ENCODE peak calls at places on chromosomes 12 and 14, in eight cellular contexts. One of them, this sample, is unnamed.

GRCh38 chr12:101018540-101018939 is 191.5 kb downstream of the SLC5A8 start:
- DNase-seq in GM06990: no peak
- DNase-seq in activated T-cell treated with anti-CD3 and anti-CD28 coated beads, Interleukin-2, amount 50 U/mL, for 72 hours: no peak
- DNase-seq in stimulated activated CD4-positive, alpha-beta T cell treated with anti-CD3 and anti-CD28 coated beads, Interleukin-1b, Interleukin-23, amount 100 ng/mL, for 4 hours: no peak
- DNase-seq in left ventricle myocardium inferior: no peak
- DNase-seq in fibroblast of pulmonary artery: peak; percentile 91
- DNase-seq in astrocyte of the hippocampus: peak; percentile 96
- DNase-seq in fibroblast of the aortic adventitia: peak; percentile 81
- DNase-seq in this sample: peak; percentile 95

GRCh38 chr14:51855234-51855633 is 5.2 kb upstream of the GNG2 start:
- DNase-seq in GM06990: no peak
- DNase-seq in activated T-cell treated with anti-CD3 and anti-CD28 coated beads, Interleukin-2, amount 50 U/mL, for 72 hours: no peak
- DNase-seq in stimulated activated CD4-positive, alpha-beta T cell treated with anti-CD3 and anti-CD28 coated beads, Interleukin-1b, Interleukin-23, amount 100 ng/mL, for 4 hours: no peak
- DNase-seq in left ventricle myocardium inferior: no peak
- DNase-seq in fibroblast of pulmonary artery: no peak
- DNase-seq in astrocyte of the hippocampus: peak; percentile 54
- DNase-seq in fibroblast of the aortic adventitia: no peak
- DNase-seq in this sample: no peak

GRCh38 chr12:108589028-108589839 is 8.7 kb downstream of the TMEM119 start:
- DNase-seq in GM06990: no peak
- DNase-seq in activated T-cell treated with anti-CD3 and anti-CD28 coated beads, Interleukin-2, amount 50 U/mL, for 72 hours: no peak
- DNase-seq in stimulated activated CD4-positive, alpha-beta T cell treated with anti-CD3 and anti-CD28 coated beads, Interleukin-1b, Interleukin-23, amount 100 ng/mL, for 4 hours: no peak
- DNase-seq in left ventricle myocardium inferior: no peak
- DNase-seq in fibroblast of pulmonary artery: peak; percentile 50
- DNase-seq in astrocyte of the hippocampus: peak; percentile 62
- DNase-seq in fibroblast of the aortic adventitia: peak; percentile 63
- DNase-seq in this sample: no peak

GRCh38 chr12:127742231-127742630 is 524.7 kb upstream of the TMEM132C start:
- DNase-seq in GM06990: no peak
- DNase-seq in activated T-cell treated with anti-CD3 and anti-CD28 coated beads, Interleukin-2, amount 50 U/mL, for 72 hours: no peak
- DNase-seq in stimulated activated CD4-positive, alpha-beta T cell treated with anti-CD3 and anti-CD28 coated beads, Interleukin-1b, Interleukin-23, amount 100 ng/mL, for 4 hours: no peak
- DNase-seq in left ventricle myocardium inferior: no peak
- DNase-seq in fibroblast of pulmonary artery: no peak
- DNase-seq in astrocyte of the hippocampus: peak; percentile 54
- DNase-seq in fibroblast of the aortic adventitia: no peak
- DNase-seq in this sample: peak; percentile 35

GRCh38 chr12:109910969-109911348 is 10.9 kb downstream of the TCHP start:
- DNase-seq in GM06990: peak; percentile 26
- DNase-seq in activated T-cell treated with anti-CD3 and anti-CD28 coated beads, Interleukin-2, amount 50 U/mL, for 72 hours: peak; percentile 22
- DNase-seq in stimulated activated CD4-positive, alpha-beta T cell treated with anti-CD3 and anti-CD28 coated beads, Interleukin-1b, Interleukin-23, amount 100 ng/mL, for 4 hours: no peak
- DNase-seq in left ventricle myocardium inferior: no peak
- DNase-seq in fibroblast of pulmonary artery: peak; percentile 42
- DNase-seq in astrocyte of the hippocampus: peak; percentile 25
- DNase-seq in fibroblast of the aortic adventitia: peak; percentile 15
- DNase-seq in this sample: peak; percentile 55

GRCh38 chr12:52912711-52913423 is 8.0 kb upstream of the KRT8 start:
- DNase-seq in GM06990: no peak
- DNase-seq in activated T-cell treated with anti-CD3 and anti-CD28 coated beads, Interleukin-2, amount 50 U/mL, for 72 hours: no peak
- DNase-seq in stimulated activated CD4-positive, alpha-beta T cell treated with anti-CD3 and anti-CD28 coated beads, Interleukin-1b, Interleukin-23, amount 100 ng/mL, for 4 hours: no peak
- DNase-seq in left ventricle myocardium inferior: no peak
- DNase-seq in fibroblast of pulmonary artery: no peak
- DNase-seq in astrocyte of the hippocampus: no peak
- DNase-seq in fibroblast of the aortic adventitia: no peak
- DNase-seq in this sample: no peak

GRCh38 chr12:104957388-104958008 is 592 bp downstream of the SLC41A2 start:
- DNase-seq in GM06990: no peak
- DNase-seq in activated T-cell treated with anti-CD3 and anti-CD28 coated beads, Interleukin-2, amount 50 U/mL, for 72 hours: peak; percentile 54
- DNase-seq in stimulated activated CD4-positive, alpha-beta T cell treated with anti-CD3 and anti-CD28 coated beads, Interleukin-1b, Interleukin-23, amount 100 ng/mL, for 4 hours: peak; percentile 28
- DNase-seq in left ventricle myocardium inferior: peak; percentile 18
- DNase-seq in fibroblast of pulmonary artery: no peak
- DNase-seq in astrocyte of the hippocampus: no peak
- DNase-seq in fibroblast of the aortic adventitia: no peak
- DNase-seq in this sample: peak; percentile 44

GRCh38 chr14:77062261-77062660 is 33.8 kb upstream of the IRF2BPL start:
- DNase-seq in GM06990: no peak
- DNase-seq in activated T-cell treated with anti-CD3 and anti-CD28 coated beads, Interleukin-2, amount 50 U/mL, for 72 hours: no peak
- DNase-seq in stimulated activated CD4-positive, alpha-beta T cell treated with anti-CD3 and anti-CD28 coated beads, Interleukin-1b, Interleukin-23, amount 100 ng/mL, for 4 hours: no peak
- DNase-seq in left ventricle myocardium inferior: no peak
- DNase-seq in fibroblast of pulmonary artery: no peak
- DNase-seq in astrocyte of the hippocampus: no peak
- DNase-seq in fibroblast of the aortic adventitia: no peak
- DNase-seq in this sample: no peak

GRCh38 chr12:12224240-12224940 is 42.5 kb downstream of the LRP6 start:
- DNase-seq in GM06990: peak; percentile 37
- DNase-seq in activated T-cell treated with anti-CD3 and anti-CD28 coated beads, Interleukin-2, amount 50 U/mL, for 72 hours: no peak
- DNase-seq in stimulated activated CD4-positive, alpha-beta T cell treated with anti-CD3 and anti-CD28 coated beads, Interleukin-1b, Interleukin-23, amount 100 ng/mL, for 4 hours: no peak
- DNase-seq in left ventricle myocardium inferior: no peak
- DNase-seq in fibroblast of pulmonary artery: peak; percentile 31
- DNase-seq in astrocyte of the hippocampus: peak; percentile 41
- DNase-seq in fibroblast of the aortic adventitia: peak; percentile 75
- DNase-seq in this sample: no peak

GRCh38 chr12:114974333-114974732 is 290.4 kb upstream of the TBX3 start:
- DNase-seq in GM06990: no peak
- DNase-seq in activated T-cell treated with anti-CD3 and anti-CD28 coated beads, Interleukin-2, amount 50 U/mL, for 72 hours: no peak
- DNase-seq in stimulated activated CD4-positive, alpha-beta T cell treated with anti-CD3 and anti-CD28 coated beads, Interleukin-1b, Interleukin-23, amount 100 ng/mL, for 4 hours: no peak
- DNase-seq in left ventricle myocardium inferior: no peak
- DNase-seq in fibroblast of pulmonary artery: no peak
- DNase-seq in astrocyte of the hippocampus: no peak
- DNase-seq in fibroblast of the aortic adventitia: no peak
- DNase-seq in this sample: no peak

GRCh38 chr14:80313806-80314205 is 102.5 kb upstream of the DIO2 start:
- DNase-seq in GM06990: no peak
- DNase-seq in activated T-cell treated with anti-CD3 and anti-CD28 coated beads, Interleukin-2, amount 50 U/mL, for 72 hours: no peak
- DNase-seq in stimulated activated CD4-positive, alpha-beta T cell treated with anti-CD3 and anti-CD28 coated beads, Interleukin-1b, Interleukin-23, amount 100 ng/mL, for 4 hours: no peak
- DNase-seq in left ventricle myocardium inferior: no peak
- DNase-seq in fibroblast of pulmonary artery: no peak
- DNase-seq in astrocyte of the hippocampus: no peak
- DNase-seq in fibroblast of the aortic adventitia: no peak
- DNase-seq in this sample: no peak

GRCh38 chr12:51702582-51702981 is 111.5 kb downstream of the SCN8A start:
- DNase-seq in GM06990: no peak
- DNase-seq in activated T-cell treated with anti-CD3 and anti-CD28 coated beads, Interleukin-2, amount 50 U/mL, for 72 hours: no peak
- DNase-seq in stimulated activated CD4-positive, alpha-beta T cell treated with anti-CD3 and anti-CD28 coated beads, Interleukin-1b, Interleukin-23, amount 100 ng/mL, for 4 hours: no peak
- DNase-seq in left ventricle myocardium inferior: no peak
- DNase-seq in fibroblast of pulmonary artery: no peak
- DNase-seq in astrocyte of the hippocampus: no peak
- DNase-seq in fibroblast of the aortic adventitia: no peak
- DNase-seq in this sample: no peak

GRCh38 chr14:75435473-75435872 is 7.7 kb downstream of the JDP2 start:
- DNase-seq in GM06990: no peak
- DNase-seq in activated T-cell treated with anti-CD3 and anti-CD28 coated beads, Interleukin-2, amount 50 U/mL, for 72 hours: no peak
- DNase-seq in stimulated activated CD4-positive, alpha-beta T cell treated with anti-CD3 and anti-CD28 coated beads, Interleukin-1b, Interleukin-23, amount 100 ng/mL, for 4 hours: no peak
- DNase-seq in left ventricle myocardium inferior: no peak
- DNase-seq in fibroblast of pulmonary artery: no peak
- DNase-seq in astrocyte of the hippocampus: no peak
- DNase-seq in fibroblast of the aortic adventitia: no peak
- DNase-seq in this sample: no peak

GRCh38 chr12:95582230-95583058 is 31.2 kb upstream of the USP44 start:
- DNase-seq in GM06990: no peak
- DNase-seq in activated T-cell treated with anti-CD3 and anti-CD28 coated beads, Interleukin-2, amount 50 U/mL, for 72 hours: no peak
- DNase-seq in stimulated activated CD4-positive, alpha-beta T cell treated with anti-CD3 and anti-CD28 coated beads, Interleukin-1b, Interleukin-23, amount 100 ng/mL, for 4 hours: no peak
- DNase-seq in left ventricle myocardium inferior: no peak
- DNase-seq in fibroblast of pulmonary artery: peak; percentile 60
- DNase-seq in astrocyte of the hippocampus: peak; percentile 67
- DNase-seq in fibroblast of the aortic adventitia: peak; percentile 80
- DNase-seq in this sample: peak; percentile 47

GRCh38 chr14:46344327-46344937 is 307.1 kb downstream of the RPL10L start:
- DNase-seq in GM06990: no peak
- DNase-seq in activated T-cell treated with anti-CD3 and anti-CD28 coated beads, Interleukin-2, amount 50 U/mL, for 72 hours: no peak
- DNase-seq in stimulated activated CD4-positive, alpha-beta T cell treated with anti-CD3 and anti-CD28 coated beads, Interleukin-1b, Interleukin-23, amount 100 ng/mL, for 4 hours: no peak
- DNase-seq in left ventricle myocardium inferior: no peak
- DNase-seq in fibroblast of pulmonary artery: peak; percentile 2
- DNase-seq in astrocyte of the hippocampus: peak; percentile 44
- DNase-seq in fibroblast of the aortic adventitia: no peak
- DNase-seq in this sample: no peak

GRCh38 chr14:104220225-104221070 is 82.1 kb downstream of the KIF26A start:
- DNase-seq in GM06990: no peak
- DNase-seq in activated T-cell treated with anti-CD3 and anti-CD28 coated beads, Interleukin-2, amount 50 U/mL, for 72 hours: no peak
- DNase-seq in stimulated activated CD4-positive, alpha-beta T cell treated with anti-CD3 and anti-CD28 coated beads, Interleukin-1b, Interleukin-23, amount 100 ng/mL, for 4 hours: no peak
- DNase-seq in left ventricle myocardium inferior: no peak
- DNase-seq in fibroblast of pulmonary artery: no peak
- DNase-seq in astrocyte of the hippocampus: no peak
- DNase-seq in fibroblast of the aortic adventitia: no peak
- DNase-seq in this sample: no peak

GRCh38 chr12:67426067-67426466 is 156.9 kb downstream of the CAND1 start:
- DNase-seq in GM06990: no peak
- DNase-seq in activated T-cell treated with anti-CD3 and anti-CD28 coated beads, Interleukin-2, amount 50 U/mL, for 72 hours: no peak
- DNase-seq in stimulated activated CD4-positive, alpha-beta T cell treated with anti-CD3 and anti-CD28 coated beads, Interleukin-1b, Interleukin-23, amount 100 ng/mL, for 4 hours: no peak
- DNase-seq in left ventricle myocardium inferior: no peak
- DNase-seq in fibroblast of pulmonary artery: peak; percentile 53
- DNase-seq in astrocyte of the hippocampus: peak; percentile 83
- DNase-seq in fibroblast of the aortic adventitia: peak; percentile 92
- DNase-seq in this sample: peak; percentile 23

GRCh38 chr14:38290601-38291190 is 34.8 kb upstream of the CLEC14A start:
- DNase-seq in GM06990: no peak
- DNase-seq in activated T-cell treated with anti-CD3 and anti-CD28 coated beads, Interleukin-2, amount 50 U/mL, for 72 hours: no peak
- DNase-seq in stimulated activated CD4-positive, alpha-beta T cell treated with anti-CD3 and anti-CD28 coated beads, Interleukin-1b, Interleukin-23, amount 100 ng/mL, for 4 hours: no peak
- DNase-seq in left ventricle myocardium inferior: no peak
- DNase-seq in fibroblast of pulmonary artery: peak; percentile 99
- DNase-seq in astrocyte of the hippocampus: peak; percentile 89
- DNase-seq in fibroblast of the aortic adventitia: peak; percentile 91
- DNase-seq in this sample: peak; percentile 23

GRCh38 chr14:59771577-59771976 is 99.0 kb downstream of the RTN1 start:
- DNase-seq in GM06990: no peak
- DNase-seq in activated T-cell treated with anti-CD3 and anti-CD28 coated beads, Interleukin-2, amount 50 U/mL, for 72 hours: no peak
- DNase-seq in stimulated activated CD4-positive, alpha-beta T cell treated with anti-CD3 and anti-CD28 coated beads, Interleukin-1b, Interleukin-23, amount 100 ng/mL, for 4 hours: no peak
- DNase-seq in left ventricle myocardium inferior: no peak
- DNase-seq in fibroblast of pulmonary artery: peak; percentile 85
- DNase-seq in astrocyte of the hippocampus: peak; percentile 29
- DNase-seq in fibroblast of the aortic adventitia: peak; percentile 82
- DNase-seq in this sample: peak; percentile 50

GRCh38 chr14:88277205-88277604 is 45.9 kb downstream of the KCNK10 start:
- DNase-seq in GM06990: no peak
- DNase-seq in activated T-cell treated with anti-CD3 and anti-CD28 coated beads, Interleukin-2, amount 50 U/mL, for 72 hours: no peak
- DNase-seq in stimulated activated CD4-positive, alpha-beta T cell treated with anti-CD3 and anti-CD28 coated beads, Interleukin-1b, Interleukin-23, amount 100 ng/mL, for 4 hours: no peak
- DNase-seq in left ventricle myocardium inferior: no peak
- DNase-seq in fibroblast of pulmonary artery: no peak
- DNase-seq in astrocyte of the hippocampus: no peak
- DNase-seq in fibroblast of the aortic adventitia: no peak
- DNase-seq in this sample: no peak

GRCh38 chr12:48185181-48185919 is 1.9 kb downstream of the CCDC184 start:
- DNase-seq in GM06990: no peak
- DNase-seq in activated T-cell treated with anti-CD3 and anti-CD28 coated beads, Interleukin-2, amount 50 U/mL, for 72 hours: no peak
- DNase-seq in stimulated activated CD4-positive, alpha-beta T cell treated with anti-CD3 and anti-CD28 coated beads, Interleukin-1b, Interleukin-23, amount 100 ng/mL, for 4 hours: no peak
- DNase-seq in left ventricle myocardium inferior: no peak
- DNase-seq in fibroblast of pulmonary artery: no peak
- DNase-seq in astrocyte of the hippocampus: peak; percentile 4
- DNase-seq in fibroblast of the aortic adventitia: no peak
- DNase-seq in this sample: peak; percentile 30

GRCh38 chr14:70754989-70755388 is 54.3 kb downstream of the MAP3K9 start:
- DNase-seq in GM06990: no peak
- DNase-seq in activated T-cell treated with anti-CD3 and anti-CD28 coated beads, Interleukin-2, amount 50 U/mL, for 72 hours: no peak
- DNase-seq in stimulated activated CD4-positive, alpha-beta T cell treated with anti-CD3 and anti-CD28 coated beads, Interleukin-1b, Interleukin-23, amount 100 ng/mL, for 4 hours: no peak
- DNase-seq in left ventricle myocardium inferior: no peak
- DNase-seq in fibroblast of pulmonary artery: peak; percentile 5
- DNase-seq in astrocyte of the hippocampus: peak; percentile 94
- DNase-seq in fibroblast of the aortic adventitia: peak; percentile 10
- DNase-seq in this sample: peak; percentile 92

This sample was measured in Daoy.